ENCODE peak calls at places on chromosomes 7 and 10, in six cellular contexts. B is astrocyte, F is fibroblast of lung, M is upper lobe of right lung, Z is heart left ventricle, Y is sigmoid colon. K is an unnamed sample. For H3K36me3, the result is how much of the 10 kb centered on the place peaks cover.

GRCh38 chr10:7649673-7650330 is 17.0 kb downstream of the ITIH5 start:
- DNase-seq in M (no peak), Y (no peak), B (no peak), Z (peak), F (no peak), K (no peak)

GRCh38 chr10:5071411-5072198 is 22.6 kb upstream of the AKR1C3 start:
- DNase-seq in F (peak), M (no peak), Y (peak), Z (peak), B (peak), K (peak)

GRCh38 chr10:71523756-71524155 is 127.0 kb downstream of the CDH23 start:
- DNase-seq in F (no peak), M (no peak), Y (no peak), B (no peak), Z (no peak), K (no peak)

GRCh38 chr10:17368708-17369272 is 85.6 kb downstream of the ST8SIA6 start:
- DNase-seq in F (no peak), Y (no peak), Z (no peak), B (no peak), M (no peak), K (no peak)

GRCh38 chr7:142790565-142790964 is 19.8 kb downstream of the PRSS2 start:
- DNase-seq in F (no peak), B (no peak), M (no peak), Y (no peak), Z (no peak), K (no peak)

GRCh38 chr10:71747039-71747807 is 26.1 kb downstream of the VSIR start:
- DNase-seq in M (no peak), B (no peak), F (no peak), Z (no peak), Y (no peak), K (no peak)

GRCh38 chr7:140327261-140327661 is 71.1 kb downstream of the SLC37A3 start:
- DNase-seq in Z (no peak), F (no peak), M (no peak), Y (no peak), B (no peak), K (no peak)

GRCh38 chr10:75408911-75409885 is 7.6 kb upstream of the ZNF503 start:
- DNase-seq in B (no peak), Z (peak), M (peak), Y (peak), F (no peak), K (peak)

GRCh38 chr10:62492012-62492869 is 118.1 kb downstream of the ZNF365 start:
- DNase-seq in Z (no peak), B (peak), F (peak), Y (no peak), M (no peak), K (peak)

GRCh38 chr10:86583983-86584382 is 62.4 kb upstream of the WAPL start:
- DNase-seq in B (no peak), F (no peak), M (no peak), Z (no peak), Y (no peak), K (peak)

GRCh38 chr7:37332218-37333016 is 116.2 kb downstream of the ELMO1 start:
- DNase-seq in Y (no peak), M (no peak), F (no peak), B (no peak), Z (no peak), K (no peak)

GRCh38 chr7:45921699-45922519 is 837 bp upstream of the IGFBP3 start:
- DNase-seq in Z (peak), M (no peak), F (peak), Y (no peak), B (peak), K (peak)

GRCh38 chr10:124917939-124918830 is 23.7 kb upstream of the ZRANB1 start:
- DNase-seq in F (peak), B (peak), M (no peak), Z (no peak), Y (no peak), K (no peak)

GRCh38 chr7:74032191-74032490 is 4.2 kb downstream of the ELN start:
- DNase-seq in F (peak), M (no peak), Y (peak), B (peak), Z (peak), K (no peak)

GRCh38 chr10:74379474-74379873 is 228.5 kb downstream of the ADK start:
- DNase-seq in M (no peak), Y (no peak), F (no peak), B (no peak), Z (no peak), K (no peak)

GRCh38 chr10:123203393-123204126 is 49.4 kb downstream of the BUB3 start:
- DNase-seq in M (no peak), B (no peak), Y (no peak), Z (no peak), F (no peak), K (no peak)

GRCh38 chr7:42272793-42273665 is 36.0 kb upstream of the GLI3 start:
- DNase-seq in Y (no peak), B (peak), F (peak), Z (no peak), M (no peak), K (no peak)

GRCh38 chr10:124152781-124153600 is 59.6 kb upstream of the CHST15 start:
- DNase-seq in B (peak), M (no peak), Y (peak), F (peak), Z (peak), K (no peak)

GRCh38 chr10:8050561-8051108 is 3.9 kb upstream of the GATA3 start:
- DNase-seq in B (no peak), Y (no peak), Z (no peak), F (peak), M (peak), K (peak)

GRCh38 chr10:73954737-73955136 is 43.2 kb upstream of the VCL start:
- DNase-seq in Y (no peak), Z (no peak), B (no peak), F (no peak), M (no peak), K (no peak)

GRCh38 chr10:29761916-29762315 is 127.1 kb upstream of the SVIL start:
- DNase-seq in Y (no peak), Z (no peak), B (no peak), F (no peak), M (no peak), K (peak)

GRCh38 chr7:118311121-118311803 is 86.8 kb downstream of the ANKRD7 start:
- DNase-seq in Z (no peak), Y (no peak), B (peak), F (peak), M (no peak), K (no peak)

GRCh38 chr7:123285076-123285700 is 85.4 kb upstream of the SLC13A1 start:
- DNase-seq in B (no peak), Z (no peak), M (no peak), F (no peak), Y (no peak), K (no peak)

GRCh38 chr10:25699631-25700030 is 234.4 kb upstream of the MYO3A start:
- DNase-seq in Z (no peak), B (no peak), Y (no peak), F (no peak), M (no peak), K (no peak)

GRCh38 chr7:44394636-44395035 is 69.2 kb upstream of the CAMK2B start:
- DNase-seq in Z (no peak), M (no peak), B (no peak), F (no peak), Y (no peak), K (no peak)

GRCh38 chr7:5690931-5691461 is 90.5 kb downstream of the RNF216 start:
- DNase-seq in F (peak), Z (peak), Y (peak), M (peak), B (no peak), K (no peak)

GRCh38 chr7:1814089-1814811 is 144.2 kb downstream of the ELFN1 start:
- DNase-seq in M (peak), F (no peak), B (no peak), Z (no peak), Y (no peak), K (no peak)

GRCh38 chr7:90655566-90655965 is 59.4 kb downstream of the CDK14 start:
- DNase-seq in Y (no peak), F (peak), B (peak), Z (no peak), M (no peak), K (no peak)

GRCh38 chr10:70715853-70716795 is 43.8 kb downstream of the ADAMTS14 start:
- DNase-seq in B (peak), M (no peak), Z (no peak), F (peak), Y (no peak), K (peak)

GRCh38 chr7:114922151-114922651 is 307 bp downstream of the MDFIC start:
- DNase-seq in Y (peak), B (no peak), Z (peak), F (peak), M (peak), K (peak)

GRCh38 chr7:457814-458510 is 61.7 kb downstream of the PDGFA start:
- DNase-seq in Y (no peak), M (peak), F (no peak), B (no peak), Z (peak), K (no peak)

DNA sequence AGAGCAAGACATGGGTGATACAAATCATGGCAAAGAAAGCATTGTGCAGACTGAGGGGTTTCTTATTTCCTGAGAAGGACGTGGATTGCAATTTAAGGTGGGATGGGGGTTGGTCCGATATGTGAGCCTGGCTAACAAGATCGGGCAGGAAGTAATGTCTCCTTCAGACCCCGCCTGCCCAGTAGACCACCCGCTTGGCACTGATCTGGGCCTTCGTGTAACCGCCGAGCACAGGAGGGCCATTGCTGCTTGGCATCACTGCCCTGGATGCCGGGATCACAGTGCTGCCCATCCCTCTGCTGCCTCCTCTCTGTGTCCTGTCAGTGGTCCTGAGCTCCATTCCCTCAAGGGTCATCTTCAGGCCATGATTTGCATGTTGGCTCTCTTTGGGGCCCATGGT is 214.6 kb upstream of the ZNF32 start:
- DNase-seq in M (no peak), Z (no peak), B (no peak), Y (no peak), F (no peak), K (no peak)
- TF ChIP-seq CTCF in M (no peak), Z (no peak), B (no peak), Y (no peak), F (no peak), K (no peak)

DNA sequence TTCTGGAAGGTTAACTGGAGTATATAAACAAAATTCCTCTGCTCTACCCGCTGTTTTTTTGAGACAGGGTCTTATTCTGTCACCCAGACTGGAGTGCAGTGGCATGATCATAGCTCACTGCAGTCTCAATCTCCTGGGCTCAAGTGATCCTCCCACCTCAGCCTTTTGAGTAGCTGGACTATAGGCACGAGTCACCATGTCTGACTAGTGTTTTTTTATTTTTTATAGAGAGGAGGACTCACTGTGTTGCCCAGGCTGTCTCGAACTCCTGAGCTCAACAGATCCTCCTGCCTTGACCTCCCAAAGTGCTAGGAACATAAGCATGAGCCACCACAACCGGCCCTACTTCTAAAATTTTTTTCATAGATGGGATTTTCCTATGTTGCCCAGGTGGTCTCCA is 2.2 kb downstream of the RAB18 start:
- DNase-seq in F (no peak), M (no peak), Z (no peak), Y (no peak), B (no peak), K (no peak)
- H3K4me3 ChIP-seq in F (no peak), M (no peak), Z (no peak), Y (peak), B (no peak), K (no peak)

DNA sequence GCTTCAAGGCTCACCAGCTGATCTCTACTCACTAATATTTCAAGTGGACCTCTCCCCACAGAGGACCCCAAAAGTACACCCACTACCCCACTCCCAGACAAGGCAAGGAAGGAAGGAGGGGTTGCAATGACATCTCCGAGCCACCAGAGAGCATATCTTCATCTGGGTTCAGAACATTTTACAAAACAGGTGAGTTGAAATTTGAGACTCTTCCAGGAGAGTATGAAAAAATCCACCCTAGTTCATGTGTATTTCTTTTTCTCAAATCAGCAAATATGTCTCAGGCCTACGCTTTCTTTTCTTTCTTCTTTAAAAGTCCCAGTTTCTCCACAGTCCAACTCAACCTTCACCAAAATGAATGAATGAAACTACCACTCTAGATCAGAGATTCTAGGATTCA is 61.9 kb downstream of the SGMS1 start:
- DNase-seq in Y (no peak), B (no peak), F (peak), M (no peak), Z (no peak), K (no peak)
- H3K36me3 ChIP-seq in Y (under half), B (under half), F (under half), M (under half), Z (under half), K (under half)

GRCh38 chr7:108570146-108570755 is 577 bp downstream of the DNAJB9 start:
- DNase-seq in Z (peak), B (peak), F (peak), M (peak), Y (peak), K (peak)
- TF ChIP-seq CTCF in Z (no peak), B (no peak), F (no peak), M (no peak), Y (no peak), K (no peak)

GRCh38 chr7:35012155-35012554 is 25.1 kb downstream of the DPY19L1 start:
- DNase-seq in Z (no peak), B (no peak), F (no peak), Y (no peak), M (no peak), K (no peak)
- H3K4me3 ChIP-seq in Z (no peak), B (no peak), F (no peak), Y (no peak), M (no peak), K (no peak)

GRCh38 chr10:3111626-3112220 is 44.4 kb downstream of the PFKP start:
- DNase-seq in Y (no peak), F (no peak), M (no peak), Z (peak), B (no peak), K (no peak)

GRCh38 chr10:3116508-3117100 is 49.3 kb downstream of the PFKP start:
- DNase-seq in Z (no peak), M (no peak), Y (no peak), B (no peak), F (no peak), K (no peak)

GRCh38 chr10:3110782-3111625 is 43.7 kb downstream of the PFKP start:
- DNase-seq in Z (no peak), B (no peak), Y (no peak), M (no peak), F (no peak), K (no peak)

GRCh38 chr10:3115685-3116084 is 48.3 kb downstream of the PFKP start:
- DNase-seq in B (no peak), F (no peak), M (no peak), Y (no peak), Z (no peak), K (no peak)

GRCh38 chr10:3113343-3113720 is 46.0 kb downstream of the PFKP start:
- DNase-seq in Y (no peak), Z (no peak), M (no peak), F (no peak), B (no peak), K (no peak)
- H3K36me3 ChIP-seq in Y (under half), Z (half or more), M (under half), F (under half), B (half or more), K (under half)

K was measured in Caco-2.